ENCODE peak calls at places on chromosomes 11 and 22, in nine cellular contexts. One of them, this sample, is unnamed.

GRCh38 chr11:48012051-48012391 is 31.7 kb downstream of the PTPRJ start:
- DNase-seq in right atrium auricular region: no peak
- DNase-seq in K562: no peak
- DNase-seq in brain microvascular endothelial cell: no peak
- DNase-seq in PC-9: no peak
- DNase-seq in colonic mucosa: no peak
- DNase-seq in mammary epithelial cell: no peak
- DNase-seq in left ventricle myocardium inferior: no peak
- DNase-seq in kidney: no peak
- DNase-seq in this sample: no peak

GRCh38 chr11:3855808-3856491 is 486 bp downstream of the STIM1 start:
- DNase-seq in kidney: peak; percentile 89
- DNase-seq in brain microvascular endothelial cell: no peak
- DNase-seq in left ventricle myocardium inferior: peak; percentile 56
- DNase-seq in K562: no peak
- DNase-seq in PC-9: no peak
- DNase-seq in colonic mucosa: peak; percentile 56
- DNase-seq in mammary epithelial cell: peak; percentile 50
- DNase-seq in right atrium auricular region: peak; percentile 67
- DNase-seq in this sample: no peak

GRCh38 chr11:67450796-67451657 is 1.5 kb downstream of the GPR152 start:
- DNase-seq in right atrium auricular region: no peak
- DNase-seq in brain microvascular endothelial cell: no peak
- DNase-seq in PC-9: no peak
- DNase-seq in mammary epithelial cell: no peak
- DNase-seq in K562: no peak
- DNase-seq in colonic mucosa: no peak
- DNase-seq in kidney: peak; percentile 68
- DNase-seq in left ventricle myocardium inferior: no peak
- DNase-seq in this sample: no peak

GRCh38 chr11:87128372-87128771 is 90.6 kb downstream of the TMEM135 start:
- DNase-seq in K562: no peak
- DNase-seq in left ventricle myocardium inferior: no peak
- DNase-seq in colonic mucosa: no peak
- DNase-seq in PC-9: no peak
- DNase-seq in brain microvascular endothelial cell: no peak
- DNase-seq in kidney: no peak
- DNase-seq in mammary epithelial cell: no peak
- DNase-seq in right atrium auricular region: no peak
- DNase-seq in this sample: no peak

GRCh38 chr22:42645341-42645937 is 3.8 kb downstream of the CYB5R3 start:
- DNase-seq in PC-9: no peak
- DNase-seq in K562: no peak
- DNase-seq in kidney: no peak
- DNase-seq in brain microvascular endothelial cell: no peak
- DNase-seq in right atrium auricular region: peak; percentile 65
- DNase-seq in left ventricle myocardium inferior: peak; percentile 42
- DNase-seq in mammary epithelial cell: no peak
- DNase-seq in colonic mucosa: no peak
- DNase-seq in this sample: no peak

GRCh38 chr22:38110863-38111852 is 674 bp upstream of the BAIAP2L2 start:
- DNase-seq in right atrium auricular region: no peak
- DNase-seq in mammary epithelial cell: no peak
- DNase-seq in PC-9: no peak
- DNase-seq in kidney: peak; percentile 55
- DNase-seq in left ventricle myocardium inferior: no peak
- DNase-seq in K562: no peak
- DNase-seq in colonic mucosa: peak; percentile 85
- DNase-seq in brain microvascular endothelial cell: no peak
- DNase-seq in this sample: no peak

GRCh38 chr11:95149659-95150294 is 60.1 kb downstream of the ENDOD1 start:
- DNase-seq in PC-9: peak; percentile 83
- DNase-seq in left ventricle myocardium inferior: peak; percentile 35
- DNase-seq in mammary epithelial cell: peak; percentile 97
- DNase-seq in kidney: peak; percentile 87
- DNase-seq in K562: no peak
- DNase-seq in brain microvascular endothelial cell: no peak
- DNase-seq in colonic mucosa: peak; percentile 52
- DNase-seq in right atrium auricular region: no peak
- DNase-seq in this sample: no peak

GRCh38 chr11:70270877-70271634 is 566 bp downstream of the PPFIA1 start:
- DNase-seq in PC-9: peak; percentile 56
- DNase-seq in K562: peak; percentile 62
- DNase-seq in brain microvascular endothelial cell: peak; percentile 27
- DNase-seq in left ventricle myocardium inferior: peak; percentile 28
- DNase-seq in mammary epithelial cell: peak; percentile 53
- DNase-seq in right atrium auricular region: no peak
- DNase-seq in colonic mucosa: peak; percentile 36
- DNase-seq in kidney: peak; percentile 85
- DNase-seq in this sample: no peak

GRCh38 chr22:36052505-36052941 is 23.9 kb upstream of the RBFOX2 start:
- DNase-seq in colonic mucosa: no peak
- DNase-seq in right atrium auricular region: no peak
- DNase-seq in K562: peak; percentile 77
- DNase-seq in left ventricle myocardium inferior: no peak
- DNase-seq in mammary epithelial cell: peak; percentile 91
- DNase-seq in PC-9: peak; percentile 99
- DNase-seq in kidney: no peak
- DNase-seq in brain microvascular endothelial cell: peak; percentile 65
- DNase-seq in this sample: no peak

DNA sequence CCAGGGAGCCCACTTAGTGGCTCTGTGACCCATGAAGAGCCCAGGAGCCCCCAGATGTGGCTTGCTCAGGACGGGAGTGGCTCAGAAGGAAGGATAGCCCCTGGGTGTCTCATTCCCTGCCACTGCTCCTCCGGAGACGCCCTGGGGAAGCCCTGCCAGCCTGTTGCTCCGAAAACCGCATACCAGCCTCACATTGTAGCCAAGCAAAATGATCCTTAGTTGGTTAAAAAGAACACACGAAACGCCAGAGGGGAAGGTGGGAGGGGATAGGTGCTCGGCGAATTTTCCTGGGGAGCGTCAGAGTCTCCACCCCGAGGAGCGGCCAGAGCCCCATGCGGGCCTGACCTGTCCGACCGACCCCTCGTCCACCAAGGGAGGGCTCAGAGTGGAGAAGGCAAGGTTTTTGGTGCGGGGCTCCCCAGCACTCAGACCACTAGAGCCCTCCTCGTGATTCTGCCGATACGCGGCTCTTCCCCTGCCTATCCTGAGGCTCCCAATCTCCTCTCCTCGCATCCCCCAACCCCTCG is 39.5 kb downstream of the DIXDC1 start:
- DNase-seq in PC-9: no peak
- DNase-seq in left ventricle myocardium inferior: no peak
- DNase-seq in kidney: peak; percentile 79
- DNase-seq in brain microvascular endothelial cell: no peak
- DNase-seq in mammary epithelial cell: peak; percentile 50
- DNase-seq in colonic mucosa: no peak
- DNase-seq in right atrium auricular region: no peak
- DNase-seq in K562: no peak
- DNase-seq in this sample: no peak
- H3K4me3 ChIP-seq in PC-9: no peak overlapping the region
- H3K4me3 ChIP-seq in left ventricle myocardium inferior: peak overlapping the region; percentile 78
- H3K4me3 ChIP-seq in kidney: peak overlapping the region; percentile 53
- H3K4me3 ChIP-seq in brain microvascular endothelial cell: peak overlapping the region; percentile 76
- H3K4me3 ChIP-seq in mammary epithelial cell: no peak overlapping the region
- H3K4me3 ChIP-seq in colonic mucosa: peak overlapping the region; percentile 46
- H3K4me3 ChIP-seq in right atrium auricular region: peak overlapping the region; percentile 63
- H3K4me3 ChIP-seq in K562: no peak overlapping the region
- H3K4me3 ChIP-seq in this sample: peak overlapping the region; percentile 85

DNA sequence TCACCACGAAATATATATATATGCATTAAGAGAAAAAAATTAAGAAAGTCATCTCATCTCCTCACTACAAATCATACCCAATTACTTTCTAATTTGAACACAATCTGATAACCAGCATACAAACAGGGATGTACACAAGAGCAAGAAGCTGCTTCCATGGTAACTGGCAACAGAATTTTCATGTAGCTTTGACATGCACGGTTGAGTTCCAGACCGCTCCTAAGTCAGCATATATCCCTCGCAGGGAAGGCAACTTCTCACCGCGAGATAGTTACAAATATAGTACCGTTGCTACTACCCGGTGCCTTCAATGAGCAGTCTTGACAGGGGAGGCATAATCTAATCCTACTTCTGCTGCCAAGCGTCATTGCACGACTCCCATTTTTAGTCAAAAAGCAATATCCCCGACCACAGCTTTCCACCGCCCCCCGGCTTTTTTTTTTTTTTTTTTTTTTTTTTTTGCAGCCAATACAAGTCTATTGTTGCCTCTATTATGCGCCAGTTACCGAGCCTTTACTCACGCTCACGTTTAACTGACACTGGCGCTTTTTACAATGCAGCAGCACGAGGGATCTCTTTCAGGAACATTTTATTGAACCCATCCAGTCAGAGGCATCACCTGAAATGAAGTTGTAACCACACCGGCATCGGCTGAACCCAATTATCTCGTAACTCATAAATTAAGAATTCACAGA is 2.2 kb downstream of the CADM1 start:
- DNase-seq in mammary epithelial cell: peak; percentile 18
- DNase-seq in left ventricle myocardium inferior: no peak
- DNase-seq in K562: no peak
- DNase-seq in colonic mucosa: no peak
- DNase-seq in brain microvascular endothelial cell: no peak
- DNase-seq in kidney: no peak
- DNase-seq in right atrium auricular region: no peak
- DNase-seq in PC-9: no peak
- DNase-seq in this sample: no peak
- H3K27ac ChIP-seq in mammary epithelial cell: peak overlapping the region; percentile 23
- H3K27ac ChIP-seq in left ventricle myocardium inferior: peak overlapping the region; percentile 94
- H3K27ac ChIP-seq in K562: no peak overlapping the region
- H3K27ac ChIP-seq in colonic mucosa: no peak overlapping the region
- H3K27ac ChIP-seq in brain microvascular endothelial cell: no peak overlapping the region
- H3K27ac ChIP-seq in kidney: no peak overlapping the region
- H3K27ac ChIP-seq in right atrium auricular region: peak overlapping the region; percentile 88
- H3K27ac ChIP-seq in PC-9: no peak overlapping the region
- H3K27ac ChIP-seq in this sample: no peak overlapping the region

GRCh38 chr11:79403839-79404238 is 37.0 kb downstream of the TENM4 start:
- DNase-seq in colonic mucosa: no peak
- DNase-seq in K562: no peak
- DNase-seq in right atrium auricular region: no peak
- DNase-seq in PC-9: no peak
- DNase-seq in left ventricle myocardium inferior: no peak
- DNase-seq in brain microvascular endothelial cell: no peak
- DNase-seq in mammary epithelial cell: no peak
- DNase-seq in kidney: no peak
- DNase-seq in this sample: no peak

GRCh38 chr11:79404325-79404724 is 36.5 kb downstream of the TENM4 start:
- DNase-seq in left ventricle myocardium inferior: no peak
- DNase-seq in kidney: no peak
- DNase-seq in colonic mucosa: no peak
- DNase-seq in mammary epithelial cell: no peak
- DNase-seq in right atrium auricular region: no peak
- DNase-seq in PC-9: no peak
- DNase-seq in K562: no peak
- DNase-seq in brain microvascular endothelial cell: no peak
- DNase-seq in this sample: no peak

GRCh38 chr11:79400206-79400605 is 40.6 kb downstream of the TENM4 start:
- DNase-seq in colonic mucosa: no peak
- DNase-seq in PC-9: no peak
- DNase-seq in mammary epithelial cell: no peak
- DNase-seq in brain microvascular endothelial cell: no peak
- DNase-seq in kidney: no peak
- DNase-seq in right atrium auricular region: no peak
- DNase-seq in K562: no peak
- DNase-seq in left ventricle myocardium inferior: no peak
- DNase-seq in this sample: no peak

GRCh38 chr11:79402912-79403311 is 37.9 kb downstream of the TENM4 start:
- DNase-seq in colonic mucosa: no peak
- DNase-seq in PC-9: no peak
- DNase-seq in left ventricle myocardium inferior: no peak
- DNase-seq in right atrium auricular region: no peak
- DNase-seq in K562: no peak
- DNase-seq in kidney: no peak
- DNase-seq in mammary epithelial cell: no peak
- DNase-seq in brain microvascular endothelial cell: no peak
- DNase-seq in this sample: no peak

GRCh38 chr11:79400717-79401330 is 40.0 kb downstream of the TENM4 start:
- DNase-seq in brain microvascular endothelial cell: no peak
- DNase-seq in colonic mucosa: peak; percentile 40
- DNase-seq in left ventricle myocardium inferior: peak; percentile 36
- DNase-seq in right atrium auricular region: no peak
- DNase-seq in kidney: peak; percentile 65
- DNase-seq in PC-9: no peak
- DNase-seq in mammary epithelial cell: peak; percentile 45
- DNase-seq in K562: peak; percentile 10
- DNase-seq in this sample: no peak
- TF ChIP-seq CTCF in brain microvascular endothelial cell: peak; percentile 87
- TF ChIP-seq CTCF in colonic mucosa: peak; percentile 60
- TF ChIP-seq CTCF in left ventricle myocardium inferior: peak; percentile 74
- TF ChIP-seq CTCF in right atrium auricular region: peak; percentile 58
- TF ChIP-seq CTCF in kidney: peak; percentile 53
- TF ChIP-seq CTCF in PC-9: peak; percentile 96
- TF ChIP-seq CTCF in mammary epithelial cell: peak; percentile 87
- TF ChIP-seq CTCF in K562: peak; percentile 43
- TF ChIP-seq CTCF in this sample: peak; percentile 78

GRCh38 chr11:303359-303758 is 4.0 kb upstream of the IFITM5 start:
- DNase-seq in left ventricle myocardium inferior: no peak
- DNase-seq in brain microvascular endothelial cell: no peak
- DNase-seq in PC-9: no peak
- DNase-seq in mammary epithelial cell: no peak
- DNase-seq in K562: no peak
- DNase-seq in kidney: no peak
- DNase-seq in colonic mucosa: no peak
- DNase-seq in right atrium auricular region: no peak
- DNase-seq in this sample: no peak

GRCh38 chr11:304061-304506 is 3.5 kb upstream of the IFITM2 start:
- DNase-seq in kidney: peak; percentile 79
- DNase-seq in brain microvascular endothelial cell: no peak
- DNase-seq in mammary epithelial cell: no peak
- DNase-seq in right atrium auricular region: no peak
- DNase-seq in PC-9: no peak
- DNase-seq in colonic mucosa: no peak
- DNase-seq in K562: no peak
- DNase-seq in left ventricle myocardium inferior: no peak
- DNase-seq in this sample: no peak

GRCh38 chr11:306645-307371 is 808 bp upstream of the IFITM2 start:
- DNase-seq in left ventricle myocardium inferior: no peak
- DNase-seq in colonic mucosa: no peak
- DNase-seq in brain microvascular endothelial cell: no peak
- DNase-seq in mammary epithelial cell: no peak
- DNase-seq in kidney: peak; percentile 79
- DNase-seq in K562: no peak
- DNase-seq in right atrium auricular region: no peak
- DNase-seq in PC-9: no peak
- DNase-seq in this sample: no peak

GRCh38 chr11:304915-305833 is 2.4 kb upstream of the IFITM2 start:
- DNase-seq in brain microvascular endothelial cell: peak; percentile 59
- DNase-seq in mammary epithelial cell: peak; percentile 25
- DNase-seq in kidney: no peak
- DNase-seq in left ventricle myocardium inferior: peak; percentile 68
- DNase-seq in colonic mucosa: peak; percentile 67
- DNase-seq in PC-9: no peak
- DNase-seq in right atrium auricular region: peak; percentile 80
- DNase-seq in K562: peak; percentile 78
- DNase-seq in this sample: no peak

DNA sequence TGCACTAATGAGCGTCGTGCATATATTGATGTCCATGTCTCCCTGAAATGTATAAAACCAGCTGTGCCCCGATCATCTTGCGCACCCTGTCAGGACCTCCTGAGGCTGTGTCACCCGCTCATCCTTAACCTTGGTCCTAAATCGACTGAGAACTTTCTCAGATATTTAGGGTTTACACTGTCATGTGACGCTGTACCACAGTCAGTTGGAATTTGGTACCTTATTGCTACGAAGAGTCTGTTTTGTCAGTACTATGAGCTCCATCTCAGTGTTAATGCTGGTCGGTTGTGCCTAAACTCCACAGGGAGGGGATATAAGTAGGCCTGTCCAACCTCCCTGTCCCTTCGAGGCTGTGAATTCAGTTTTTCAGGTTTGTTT is 1.8 kb upstream of the IFITM2 start:
- DNase-seq in mammary epithelial cell: no peak
- DNase-seq in brain microvascular endothelial cell: no peak
- DNase-seq in left ventricle myocardium inferior: no peak
- DNase-seq in right atrium auricular region: no peak
- DNase-seq in K562: no peak
- DNase-seq in PC-9: no peak
- DNase-seq in kidney: no peak
- DNase-seq in colonic mucosa: no peak
- DNase-seq in this sample: no peak
- H3K4me3 ChIP-seq in mammary epithelial cell: no peak overlapping the region
- H3K4me3 ChIP-seq in brain microvascular endothelial cell: no peak overlapping the region
- H3K4me3 ChIP-seq in left ventricle myocardium inferior: no peak overlapping the region
- H3K4me3 ChIP-seq in right atrium auricular region: no peak overlapping the region
- H3K4me3 ChIP-seq in K562: no peak overlapping the region
- H3K4me3 ChIP-seq in PC-9: no peak overlapping the region
- H3K4me3 ChIP-seq in kidney: no peak overlapping the region
- H3K4me3 ChIP-seq in colonic mucosa: no peak overlapping the region
- H3K4me3 ChIP-seq in this sample: no peak overlapping the region

This sample was measured in esophagus muscularis mucosa.